ENCODE peak calls at places on chromosomes 2 and 18, in ten cellular contexts. R, Z, W, V, J, U, Y, N, B and X are unnamed samples.

GRCh38 chr2:6372317-6372903 is 493.3 kb downstream of the CMPK2 start:
- DNase-seq in V (no peak), N (no peak), Y (no peak), Z (no peak), W (no peak), B (no peak), J (no peak), R (no peak), U (no peak), X (no peak)

GRCh38 chr2:212414699-212415309 is 123.8 kb downstream of the ERBB4 start:
- DNase-seq in V (no peak), W (no peak), Z (no peak), B (no peak), N (no peak), U (no peak), J (no peak), R (no peak), Y (no peak), X (no peak)

GRCh38 chr2:237865623-237866041 is 6.2 kb downstream of the RAMP1 start:
- DNase-seq in Z (no peak), U (no peak), Y (no peak), B (no peak), N (no peak), R (peak; percentile 62), J (no peak), W (no peak), V (no peak), X (no peak)

GRCh38 chr2:124894199-124894598 is 869.1 kb downstream of the CNTNAP5 start:
- DNase-seq in B (no peak), Y (no peak), Z (no peak), R (no peak), J (no peak), V (no peak), U (no peak), W (no peak), N (no peak), X (no peak)

GRCh38 chr2:120722211-120722602 is 13.5 kb upstream of the GLI2 start:
- DNase-seq in N (no peak), V (no peak), J (no peak), W (no peak), R (peak; percentile 68), Z (no peak), B (no peak), Y (no peak), U (no peak), X (no peak)

GRCh38 chr2:171287606-171288005 is 126.9 kb upstream of the TLK1 start:
- DNase-seq in Z (no peak), J (no peak), U (no peak), Y (no peak), R (no peak), W (no peak), V (no peak), N (no peak), B (no peak), X (no peak)

GRCh38 chr2:74181739-74182138 is 3.1 kb upstream of the MOB1A start:
- DNase-seq in U (no peak), V (no peak), Y (peak; percentile 45), Z (no peak), W (no peak), B (no peak), J (no peak), N (no peak), R (peak; percentile 77), X (no peak)

GRCh38 chr18:31825772-31826171 is 65.1 kb upstream of the SLC25A52 start:
- DNase-seq in V (no peak), Y (no peak), J (no peak), Z (no peak), R (no peak), U (no peak), W (no peak), N (no peak), B (no peak), X (no peak)

GRCh38 chr18:48814490-48815181 is 136.1 kb downstream of the SMAD7 start:
- DNase-seq in R (peak; percentile 56), U (no peak), B (no peak), W (no peak), Z (no peak), Y (peak; percentile 11), N (no peak), J (no peak), V (no peak), X (peak; percentile 10)

GRCh38 chr2:128303911-128304310 is 14.8 kb downstream of the HS6ST1 start:
- DNase-seq in U (no peak), W (no peak), R (no peak), N (no peak), B (no peak), Y (no peak), Z (no peak), J (no peak), V (no peak), X (no peak)

GRCh38 chr18:24268784-24269550 is 128.7 kb downstream of the OSBPL1A start:
- DNase-seq in Z (no peak), W (no peak), B (no peak), Y (no peak), J (no peak), U (no peak), V (no peak), R (no peak), N (no peak), X (no peak)

GRCh38 chr18:73785276-73785675 is 362.4 kb downstream of the FBXO15 start:
- DNase-seq in B (no peak), J (no peak), N (no peak), V (no peak), W (no peak), Z (no peak), U (no peak), R (no peak), Y (no peak), X (no peak)

GRCh38 chr2:64950226-64951160 is 38.7 kb upstream of the SLC1A4 start:
- DNase-seq in B (no peak), W (no peak), J (no peak), U (no peak), N (no peak), R (no peak), Z (no peak), V (no peak), Y (no peak), X (no peak)

GRCh38 chr2:27527182-27527581 is 30.5 kb downstream of the GCKR start:
- DNase-seq in V (no peak), R (no peak), W (no peak), Y (no peak), J (no peak), N (no peak), Z (no peak), B (peak; percentile 33), U (no peak), X (no peak)

GRCh38 chr2:85905187-85905666 is 16.4 kb upstream of the ST3GAL5 start:
- DNase-seq in W (peak; percentile 21), Z (peak; percentile 36), B (no peak), J (no peak), N (no peak), Y (peak; percentile 64), U (no peak), V (peak; percentile 70), R (no peak), X (no peak)

GRCh38 chr2:217655656-217656055 is 347.1 kb downstream of the TNS1 start:
- DNase-seq in W (no peak), Y (no peak), J (no peak), B (no peak), N (no peak), V (no peak), Z (no peak), R (no peak), U (no peak), X (no peak)

GRCh38 chr2:158481116-158481515 is 24.4 kb downstream of the PKP4 start:
- DNase-seq in V (no peak), U (no peak), Z (no peak), Y (no peak), N (no peak), W (no peak), J (no peak), R (no peak), B (no peak), X (no peak)

GRCh38 chr2:97747285-97747684 is 33.9 kb downstream of the ZAP70 start:
- DNase-seq in Y (no peak), Z (no peak), J (no peak), V (no peak), W (no peak), B (no peak), R (no peak), N (no peak), U (no peak), X (no peak)

GRCh38 chr2:218659258-218659987 is at the start of the genes BCS1L and ZNF142:
- DNase-seq in V (peak; percentile 83), Z (peak; percentile 92), N (peak; percentile 92), J (peak; percentile 90), R (peak; percentile 98), W (peak; percentile 88), Y (peak; percentile 90), B (peak; percentile 81), U (peak; percentile 89), X (peak; percentile 95)
- TF ChIP-seq POLR2A in V (no peak), Z (peak; percentile 48), N (peak; percentile 91), J (peak; percentile 63), R (no peak), W (peak; percentile 73), Y (no peak), B (peak; percentile 57), U (peak; percentile 93), X (peak; percentile 54)

GRCh38 chr2:203238711-203239526 is at the start of gene CYP20A1:
- DNase-seq in N (peak; percentile 84), U (peak; percentile 93), W (peak; percentile 97), Z (peak; percentile 94), V (peak; percentile 93), R (peak; percentile 100), Y (peak; percentile 96), J (peak; percentile 97), B (peak; percentile 89), X (peak; percentile 97)
- H3K4me1 ChIP-seq in N (peaks cover 14% of the 10 kb centered on the region), U (peaks cover 31% of the 10 kb centered on the region), W (peaks cover 5% of the 10 kb centered on the region), Z (no peaks in the 10 kb centered on the region), V (peaks cover 7% of the 10 kb centered on the region), R (peaks cover 12% of the 10 kb centered on the region), Y (peaks cover 10% of the 10 kb centered on the region), J (peaks cover 18% of the 10 kb centered on the region), B (peaks cover 6% of the 10 kb centered on the region), X (no peaks in the 10 kb centered on the region)

DNA sequence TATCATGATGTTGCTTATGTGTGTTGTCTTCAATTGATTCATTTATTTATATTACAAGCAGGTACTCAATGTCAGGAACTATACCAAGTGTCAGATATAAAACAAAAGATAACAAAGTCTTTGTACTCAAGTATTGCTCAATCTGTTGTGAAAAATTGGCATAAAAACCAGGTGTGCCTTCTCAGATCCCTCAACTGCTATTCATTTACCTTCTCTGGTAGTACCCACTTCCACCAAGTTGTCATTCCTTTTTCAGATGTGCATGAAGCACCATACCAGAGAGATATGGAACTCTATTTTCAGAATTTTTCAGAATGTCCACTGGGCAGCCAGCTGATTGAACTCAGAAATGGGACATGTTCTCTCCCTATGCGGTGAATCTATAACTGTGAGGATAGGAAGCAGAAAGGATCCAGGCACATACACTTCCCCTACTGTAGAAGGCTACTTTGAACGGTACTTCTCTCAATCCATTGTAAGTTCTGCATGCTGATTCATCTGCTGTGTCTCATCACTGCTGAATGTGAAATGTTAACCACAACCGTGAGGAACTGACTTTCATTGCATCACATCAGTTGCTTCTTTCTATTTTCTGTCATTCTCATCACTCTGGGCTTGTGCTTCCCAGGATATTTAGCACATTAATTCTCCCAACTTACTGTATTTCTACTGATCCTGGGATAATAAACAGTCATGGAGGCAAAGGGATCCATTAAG is 1621.3 kb downstream of the SUCLG1 start:
- DNase-seq in J (no peak), W (no peak), N (no peak), Y (no peak), U (no peak), Z (no peak), R (no peak), B (peak; percentile 13), V (no peak), X (no peak)
- H3K9me3 ChIP-seq in J (no peaks in the 10 kb centered on the region), W (no peaks in the 10 kb centered on the region), N (no peaks in the 10 kb centered on the region), Y (no peaks in the 10 kb centered on the region), U (no peaks in the 10 kb centered on the region), Z (no peaks in the 10 kb centered on the region), R (no peaks in the 10 kb centered on the region), B (no peaks in the 10 kb centered on the region), V (no peaks in the 10 kb centered on the region), X (no peaks in the 10 kb centered on the region)

GRCh38 chr2:231604101-231604684 is 11.5 kb downstream of the TEX44 start:
- DNase-seq in N (peak; percentile 49), Z (peak; percentile 28), B (no peak), Y (peak; percentile 65), J (peak; percentile 61), W (no peak), R (peak; percentile 88), V (peak; percentile 48), U (peak; percentile 36), X (peak; percentile 64)
- TF ChIP-seq POLR2A in N (peak; percentile 50), Z (no peak), B (no peak), Y (peak; percentile 83), J (peak; percentile 81), W (no peak), R (no peak), V (peak; percentile 11), U (no peak), X (peak; percentile 71)